ENCODE peak calls at places on chromosomes 4 and X, in eight cellular contexts. C is mucosa of descending colon, N is lower leg skin, Q is activated B cell treated with CpG ODN at 0.5 μM for 24 hours, J is fibroblast of lung, B is endothelial cell of umbilical vein, D is bronchial epithelial cell, I is lower lobe of right lung. F is an unnamed sample.

GRCh38 chr4:2938906-2939305 is 24.3 kb downstream of the NOP14 start:
- DNase-seq in C (no peak), N (no peak), Q (peak), J (no peak), B (no peak), D (no peak), I (no peak), F (no peak)

GRCh38 chr4:189285377-189285776 is 655.3 kb upstream of the FRG1 start:
- DNase-seq in C (no peak), N (no peak), Q (no peak), J (no peak), B (no peak), D (no peak), I (no peak), F (no peak)

GRCh38 chrX:100316987-100317386 is 93.1 kb downstream of the PCDH19 start:
- DNase-seq in C (no peak), N (no peak), Q (no peak), J (no peak), B (no peak), D (peak), I (peak), F (no peak)

GRCh38 chr4:185145572-185145971 is 2.5 kb downstream of the SLC25A4 start:
- DNase-seq in C (no peak), N (no peak), Q (no peak), J (no peak), B (no peak), D (no peak), I (no peak), F (no peak)

GRCh38 chr4:168831919-168832745 is 177.9 kb downstream of the CBR4 start:
- DNase-seq in C (peak), N (peak), Q (peak), J (peak), B (peak), D (peak), I (peak), F (peak)

GRCh38 chr4:7313361-7313811 is 121.0 kb downstream of the SORCS2 start:
- DNase-seq in C (no peak), N (no peak), Q (no peak), J (no peak), B (no peak), D (no peak), I (no peak), F (no peak)

GRCh38 chrX:115588180-115588579 is 27.2 kb downstream of the PLS3 start:
- DNase-seq in C (no peak), N (no peak), Q (no peak), J (peak), B (no peak), D (no peak), I (no peak), F (no peak)

GRCh38 chr4:37946503-37947179 is 13.6 kb upstream of the PTTG2 start:
- DNase-seq in C (no peak), N (no peak), Q (no peak), J (no peak), B (no peak), D (no peak), I (peak), F (no peak)

GRCh38 chrX:150544222-150544787 is 24.1 kb upstream of the MTM1 start:
- DNase-seq in C (peak), N (no peak), Q (no peak), J (peak), B (no peak), D (no peak), I (no peak), F (peak)

GRCh38 chrX:101164766-101165590 is 54.6 kb upstream of the DRP2 start:
- DNase-seq in C (no peak), N (no peak), Q (no peak), J (peak), B (no peak), D (no peak), I (no peak), F (no peak)

GRCh38 chr4:56475917-56476316 is 8.5 kb downstream of the SRP72 start:
- DNase-seq in C (no peak), N (no peak), Q (no peak), J (no peak), B (no peak), D (no peak), I (no peak), F (no peak)

GRCh38 chrX:11375614-11376119 is 82.5 kb downstream of the AMELX start:
- DNase-seq in C (no peak), N (no peak), Q (no peak), J (no peak), B (peak), D (no peak), I (no peak), F (no peak)
- TF ChIP-seq CTCF in C (no peak), N (no peak), Q (no peak), J (no peak), B (no peak), D (no peak), I (no peak), F (no peak)

GRCh38 chrX:30822068-30822671 is 66.9 kb downstream of the TAB3 start:
- DNase-seq in C (no peak), N (no peak), Q (no peak), J (no peak), B (no peak), D (no peak), I (no peak), F (peak)
- TF ChIP-seq CTCF in C (no peak), N (no peak), Q (no peak), J (peak), B (no peak), D (no peak), I (no peak), F (peak)

GRCh38 chr4:112214397-112215264 is 17.0 kb upstream of the AP1AR start:
- DNase-seq in C (no peak), N (no peak), Q (no peak), J (peak), B (peak), D (peak), I (no peak), F (peak)
- TF ChIP-seq CTCF in C (no peak), N (no peak), Q (peak), J (peak), B (peak), D (peak), I (peak), F (peak)

GRCh38 chrX:128106630-128107029 is 54.4 kb upstream of the ACTRT1 start:
- DNase-seq in C (no peak), N (no peak), Q (no peak), J (no peak), B (peak), D (peak), I (no peak), F (no peak)
- TF ChIP-seq CTCF in C (no peak), N (no peak), Q (no peak), J (no peak), B (peak), D (peak), I (no peak), F (no peak)

GRCh38 chr4:5711479-5712184 is 631 bp downstream of the EVC start:
- DNase-seq in C (peak), N (no peak), Q (no peak), J (peak), B (peak), D (peak), I (peak), F (peak)

GRCh38 chr4:5708171-5708828 is at the start of gene EVC2:
- DNase-seq in C (peak), N (no peak), Q (no peak), J (peak), B (peak), D (peak), I (peak), F (no peak)

GRCh38 chr4:5710962-5711478 is at the start of gene EVC:
- DNase-seq in C (peak), N (peak), Q (no peak), J (peak), B (peak), D (peak), I (peak), F (peak)

GRCh38 chr4:5708829-5709680 is 696 bp upstream of the EVC2 start:
- DNase-seq in C (no peak), N (no peak), Q (no peak), J (peak), B (no peak), D (no peak), I (no peak), F (no peak)

GRCh38 chr4:5710065-5710961 is 688 bp upstream of the EVC start:
- DNase-seq in C (no peak), N (no peak), Q (no peak), J (peak), B (peak), D (peak), I (no peak), F (no peak)
- TF ChIP-seq CTCF in C (no peak), N (no peak), Q (no peak), J (peak), B (peak), D (peak), I (peak), F (peak)

F was measured in HFFc6.